ENCODE peak calls at places on chromosomes 16 and 17, in four cellular contexts. Z is activated naive CD8-positive, alpha-beta T cell treated with anti-CD3 and anti-CD28 coated beads for 36 hours; W is SJCRH30; R is GM12865. U is an unnamed sample.

GRCh38 chr17:76369804-76370203 is 14.6 kb upstream of the SPHK1 start:
- DNase-seq in Z (no peak), R (no peak), W (peak; percentile 72), U (no peak)

GRCh38 chr16:64829678-64830077 is 292.2 kb downstream of the CDH11 start:
- DNase-seq in Z (no peak), R (no peak), W (no peak), U (no peak)

GRCh38 chr17:62966426-62967110 is 533 bp downstream of the TANC2 start:
- DNase-seq in Z (peak; percentile 66), W (peak; percentile 55), R (no peak), U (peak; percentile 32)

GRCh38 chr17:7574176-7574953 is 5.1 kb upstream of the CD68 start:
- DNase-seq in W (no peak), R (no peak), Z (no peak), U (no peak)

GRCh38 chr17:57600092-57600491 is 145.0 kb downstream of the CCDC182 start:
- DNase-seq in R (no peak), W (no peak), Z (peak; percentile 51), U (no peak)

GRCh38 chr17:10743316-10744009 is 13.6 kb upstream of the TMEM220 start:
- DNase-seq in W (no peak), R (no peak), Z (no peak), U (no peak)

GRCh38 chr16:58495861-58496331 is 4.0 kb upstream of the NDRG4 start:
- DNase-seq in W (peak; percentile 27), R (no peak), Z (no peak), U (no peak)

GRCh38 chr17:58244958-58245357 is 6.6 kb downstream of the LPO start:
- DNase-seq in Z (no peak), R (no peak), W (no peak), U (no peak)

GRCh38 chr17:50834786-50835562 is 412 bp upstream of the WFIKKN2 start:
- DNase-seq in Z (no peak), W (peak; percentile 63), R (no peak), U (peak; percentile 31)

GRCh38 chr16:2425825-2426430 is 3.3 kb upstream of the CCNF start:
- DNase-seq in R (no peak), W (no peak), Z (no peak), U (no peak)

GRCh38 chr17:27296427-27296979 is 2.6 kb downstream of the WSB1 start:
- DNase-seq in Z (no peak), W (no peak), R (peak; percentile 32), U (no peak)

U was measured in GM13977.